ENCODE peak calls at places on chromosomes 13 and 19, in six cellular contexts. M, T, Y, Q, V and C are unnamed samples.

GRCh38 chr13:113557013-113557412 is 27.5 kb upstream of the TFDP1 start:
- DNase-seq in M (no peak), T (no peak), Y (no peak), Q (no peak), V (peak), C (no peak)

GRCh38 chr13:51953347-51953746 is 57.9 kb downstream of the ATP7B start:
- DNase-seq in M (no peak), T (no peak), Y (no peak), Q (no peak), V (no peak), C (no peak)

GRCh38 chr13:98977568-98978270 is at the start of gene DOCK9:
- DNase-seq in M (no peak), T (peak), Y (peak), Q (peak), V (peak), C (no peak)

GRCh38 chr13:42971670-42972355 is 20.2 kb downstream of the EPSTI1 start:
- DNase-seq in M (no peak), T (no peak), Y (no peak), Q (no peak), V (no peak), C (no peak)

GRCh38 chr13:106096661-106097092 is 438.8 kb downstream of the EFNB2 start:
- DNase-seq in M (no peak), T (no peak), Y (no peak), Q (no peak), V (peak), C (no peak)

GRCh38 chr13:36673838-36674326 is at the start of gene SERTM1:
- DNase-seq in M (no peak), T (peak), Y (no peak), Q (peak), V (no peak), C (no peak)

GRCh38 chr13:22596157-22596863 is 584.5 kb upstream of the SGCG start:
- DNase-seq in M (no peak), T (no peak), Y (no peak), Q (no peak), V (peak), C (no peak)

GRCh38 chr19:44908074-44908835 is 2.7 kb downstream of the APOE start:
- DNase-seq in M (no peak), T (no peak), Y (no peak), Q (no peak), V (no peak), C (no peak)

GRCh38 chr19:38989066-38989605 is 13.6 kb upstream of the FBXO17 start:
- DNase-seq in M (no peak), T (no peak), Y (peak), Q (peak), V (no peak), C (no peak)

GRCh38 chr13:80463673-80464352 is 122.9 kb upstream of the SPRY2 start:
- DNase-seq in M (no peak), T (peak), Y (no peak), Q (no peak), V (no peak), C (no peak)

GRCh38 chr13:52061587-52061986 is 37.1 kb downstream of the UTP14C start:
- DNase-seq in M (no peak), T (no peak), Y (no peak), Q (peak), V (no peak), C (no peak)

GRCh38 chr13:44735806-44736205 is 159.7 kb upstream of the TSC22D1 start:
- DNase-seq in M (no peak), T (no peak), Y (no peak), Q (no peak), V (no peak), C (no peak)

GRCh38 chr13:75855847-75856246 is 219.7 kb downstream of the LMO7 start:
- DNase-seq in M (no peak), T (no peak), Y (no peak), Q (no peak), V (no peak), C (no peak)

GRCh38 chr19:12574036-12574435 is 22.8 kb upstream of the ZNF564 start:
- DNase-seq in M (no peak), T (peak), Y (no peak), Q (no peak), V (no peak), C (no peak)

GRCh38 chr19:48279747-48280146 is 9.9 kb downstream of the ZNF114 start:
- DNase-seq in M (no peak), T (no peak), Y (no peak), Q (no peak), V (no peak), C (no peak)